ENCODE peak calls at places on chromosomes 3 and 15, in four cellular contexts. C is esophagus squamous epithelium, M is dorsolateral prefrontal cortex, O is stomach. W is an unnamed sample.

GRCh38 chr15:28956491-28956890 is 70.7 kb downstream of the APBA2 start:
- DNase-seq in C (no peak), M (no peak), O (no peak), W (no peak)

GRCh38 chr3:162945626-162946025 is 1449.0 kb downstream of the OTOL1 start:
- DNase-seq in C (no peak), M (no peak), O (no peak), W (no peak)

GRCh38 chr15:95557226-95558046 is 773.1 kb upstream of the NR2F2 start:
- DNase-seq in C (no peak), M (no peak), O (no peak), W (peak)

GRCh38 chr3:107988464-107989156 is 102.2 kb downstream of the CD47 start:
- DNase-seq in C (no peak), M (no peak), O (peak), W (peak)

GRCh38 chr3:158794936-158795518 is 6.8 kb upstream of the MFSD1 start:
- DNase-seq in C (no peak), M (no peak), O (no peak), W (peak)

GRCh38 chr15:41827880-41828746 is at the start of gene JMJD7:
- DNase-seq in C (peak), M (peak), O (peak), W (peak)

GRCh38 chr3:70358978-70359580 is 46.6 kb upstream of the MDFIC2 start:
- DNase-seq in C (no peak), M (no peak), O (no peak), W (peak)

GRCh38 chr15:32974691-32975090 is 219.8 kb downstream of the FMN1 start:
- DNase-seq in C (no peak), M (no peak), O (no peak), W (no peak)

GRCh38 chr3:110318108-110318507 is 753.5 kb upstream of the NECTIN3 start:
- DNase-seq in C (no peak), M (no peak), O (no peak), W (peak)

GRCh38 chr15:95872366-95872771 is 458.1 kb upstream of the NR2F2 start:
- DNase-seq in C (no peak), M (no peak), O (no peak), W (peak)

GRCh38 chr3:27556854-27557253 is 72.7 kb upstream of the SLC4A7 start:
- DNase-seq in C (no peak), M (no peak), O (no peak), W (peak)

GRCh38 chr3:155024006-155024638 is 56.0 kb upstream of the MME start:
- DNase-seq in C (no peak), M (no peak), O (no peak), W (peak)

GRCh38 chr3:32176989-32177701 is 61.3 kb upstream of the CMTM8 start:
- DNase-seq in C (no peak), M (no peak), O (peak), W (peak)

GRCh38 chr3:13544293-13544831 is 4.6 kb upstream of the FBLN2 start:
- DNase-seq in C (no peak), M (no peak), O (no peak), W (peak)

GRCh38 chr3:59866076-59866475 is 816.3 kb upstream of the CFAP20DC start:
- DNase-seq in C (no peak), M (no peak), O (no peak), W (no peak)

GRCh38 chr3:21718943-21719591 is 31.9 kb downstream of the ZNF385D start:
- DNase-seq in C (no peak), M (no peak), O (no peak), W (no peak)

DNA sequence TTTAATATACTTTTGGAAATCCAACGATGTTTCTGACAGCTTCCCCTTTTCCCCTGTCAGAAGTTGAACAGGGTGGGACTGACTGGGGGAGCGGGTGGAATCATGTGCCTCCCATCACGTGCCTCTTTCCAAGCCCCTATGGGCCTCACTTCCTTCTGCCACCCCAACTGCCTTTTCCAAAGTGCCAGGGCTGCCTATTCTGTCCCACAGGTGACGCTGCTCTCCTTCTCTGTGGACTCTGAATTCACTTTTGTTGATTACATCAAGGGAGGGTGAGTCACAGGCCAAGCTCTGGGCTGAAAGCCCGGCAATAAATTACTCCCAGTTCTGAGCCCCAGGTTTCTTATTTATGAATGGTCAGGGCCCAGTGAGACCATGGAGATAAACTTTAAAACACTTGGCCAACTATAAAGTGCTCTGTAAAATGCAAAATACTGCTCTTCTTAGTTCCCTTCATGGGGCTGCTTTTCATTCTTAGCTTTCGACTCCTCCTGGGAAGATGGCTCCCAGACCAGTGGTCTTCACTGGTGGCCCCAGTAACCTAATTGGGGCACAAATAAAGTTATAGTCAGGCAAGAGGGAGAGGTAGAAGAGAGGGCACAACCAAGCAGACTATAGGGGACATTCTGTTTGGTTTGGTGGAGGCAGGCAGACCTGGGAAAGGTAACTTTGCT is 12.3 kb downstream of the CPNE9 start:
- DNase-seq in C (no peak), M (no peak), O (peak), W (peak)
- TF ChIP-seq CTCF in C (peak), M (peak), O (peak), W (peak)

GRCh38 chr15:101252836-101253235 is 988 bp upstream of the CHSY1 start:
- DNase-seq in C (no peak), M (no peak), O (no peak), W (no peak)
- H3K4me3 ChIP-seq in C (peak), M (peak), O (peak), W (peak)

GRCh38 chr3:124347418-124347817 is 355.5 kb upstream of the ROPN1 start:
- DNase-seq in C (no peak), M (no peak), O (no peak), W (no peak)
- TF ChIP-seq CTCF in C (no peak), M (no peak), O (no peak), W (no peak)

GRCh38 chr3:129793356-129793755 is 100.2 kb downstream of the TMCC1 start:
- DNase-seq in C (no peak), M (no peak), O (no peak), W (no peak)
- H3K4me3 ChIP-seq in C (peak), M (no peak), O (no peak), W (peak)

GRCh38 chr3:174325834-174326705 is 533.1 kb upstream of the NAALADL2 start:
- DNase-seq in C (no peak), M (no peak), O (no peak), W (peak)
- TF ChIP-seq CTCF in C (no peak), M (no peak), O (no peak), W (no peak)

GRCh38 chr15:80058044-80058443 is 1.4 kb upstream of the ZFAND6 start:
- DNase-seq in C (no peak), M (no peak), O (no peak), W (no peak)
- H3K4me3 ChIP-seq in C (no peak), M (no peak), O (no peak), W (no peak)

GRCh38 chr15:53389271-53389670 is 370.2 kb downstream of the WDR72 start:
- DNase-seq in C (no peak), M (no peak), O (no peak), W (no peak)

DNA sequence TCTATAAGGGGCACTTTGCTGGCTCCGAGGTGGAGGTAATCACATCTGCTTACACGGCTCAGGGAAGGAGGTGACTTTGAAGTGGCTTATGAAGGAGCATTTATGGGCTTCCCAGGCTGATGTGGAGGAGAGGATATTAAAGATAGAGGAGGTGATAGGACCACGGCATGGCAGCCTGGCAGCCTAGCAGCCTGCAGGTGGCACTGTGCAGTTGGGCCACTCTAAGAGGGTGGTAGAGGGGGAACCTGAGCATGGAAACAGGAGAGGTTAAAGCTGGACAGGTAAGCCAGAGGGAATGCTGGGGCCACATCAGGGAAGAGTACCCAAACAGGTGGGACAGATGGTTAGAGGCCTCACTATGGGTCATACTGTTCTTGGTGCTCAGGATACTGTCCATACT is 375.0 kb downstream of the WDR72 start:
- DNase-seq in C (no peak), M (no peak), O (peak), W (no peak)
- TF ChIP-seq CTCF in C (no peak), M (no peak), O (no peak), W (peak)

GRCh38 chr3:15798533-15799245 is 910 bp upstream of the ANKRD28 start:
- DNase-seq in C (no peak), M (no peak), O (no peak), W (no peak)
- H3K4me3 ChIP-seq in C (no peak), M (peak), O (no peak), W (no peak)

DNA sequence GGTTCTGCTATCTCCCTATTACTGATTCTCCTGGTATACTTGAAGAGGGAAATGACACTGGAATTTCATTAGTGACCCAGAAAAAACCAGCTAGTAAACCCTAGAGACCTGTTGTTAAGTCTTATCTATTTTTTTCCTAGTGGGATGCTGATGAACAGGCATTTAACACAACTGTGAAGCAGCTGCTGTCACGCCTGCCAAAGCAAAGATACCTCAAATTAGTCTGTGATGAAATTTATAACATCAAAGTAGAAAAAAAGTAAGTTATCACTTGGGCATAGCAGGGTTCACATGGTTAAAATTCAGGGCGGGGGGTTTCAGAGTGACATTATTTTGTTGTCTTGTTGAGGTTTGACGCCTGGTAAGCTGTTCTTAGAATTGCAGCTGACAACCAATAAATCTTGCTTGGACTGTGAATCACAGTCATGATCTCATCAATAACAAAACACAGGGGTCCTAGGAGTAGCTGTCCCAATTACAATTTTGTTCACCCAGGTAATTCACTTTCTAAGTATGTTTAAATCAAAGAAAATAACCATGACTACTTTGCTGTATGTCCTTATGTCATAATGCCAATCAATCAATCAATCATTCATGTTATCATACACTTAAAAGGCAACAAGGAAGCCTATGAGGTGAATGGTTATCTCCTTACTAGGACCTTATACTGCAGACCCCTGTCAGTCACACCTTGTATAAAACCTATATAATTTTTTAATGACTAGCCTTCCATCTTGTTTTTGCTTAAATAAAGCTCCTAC is 4.6 kb downstream of the SRP14 start:
- DNase-seq in C (no peak), M (no peak), O (no peak), W (no peak)
- TF ChIP-seq CTCF in C (no peak), M (no peak), O (no peak), W (no peak)